ENCODE peak calls at places on chromosomes 12 and 14, in five cellular contexts. I, W, Q, O and K are unnamed samples.

GRCh38 chr14:64569108-64570045 is 19.6 kb downstream of the PPP1R36 start:
- DNase-seq in I (peak), W (peak), Q (no peak), O (peak), K (peak)

GRCh38 chr12:10190558-10191388 is 11.9 kb downstream of the TMEM52B start:
- DNase-seq in I (peak), W (peak), Q (peak), O (peak), K (peak)

GRCh38 chr14:31113794-31114193 is 87.6 kb upstream of the STRN3 start:
- DNase-seq in I (no peak), W (no peak), Q (no peak), O (no peak), K (no peak)

GRCh38 chr12:57145460-57146059 is 1.9 kb downstream of the LRP1-AS start:
- DNase-seq in I (no peak), W (no peak), Q (no peak), O (no peak), K (no peak)

GRCh38 chr14:64736271-64737131 is 32.3 kb downstream of the PLEKHG3 start:
- DNase-seq in I (no peak), W (no peak), Q (peak), O (no peak), K (no peak)

GRCh38 chr12:124480469-124481256 is 86.7 kb downstream of the NCOR2 start:
- DNase-seq in I (peak), W (no peak), Q (no peak), O (peak), K (peak)

GRCh38 chr12:32201996-32202395 is 95.3 kb downstream of the BICD1 start:
- DNase-seq in I (no peak), W (no peak), Q (no peak), O (no peak), K (no peak)

GRCh38 chr12:115934046-115934445 is 343.4 kb downstream of the MED13L start:
- DNase-seq in I (no peak), W (no peak), Q (no peak), O (no peak), K (no peak)

GRCh38 chr14:27995688-27996087 is 770.9 kb upstream of the FOXG1 start:
- DNase-seq in I (no peak), W (peak), Q (no peak), O (no peak), K (no peak)

GRCh38 chr14:76958020-76958965 is 70.2 kb downstream of the IRF2BPL start:
- DNase-seq in I (no peak), W (no peak), Q (no peak), O (peak), K (no peak)

GRCh38 chr14:76956253-76957090 is 72.0 kb downstream of the IRF2BPL start:
- DNase-seq in I (peak), W (peak), Q (peak), O (peak), K (peak)

GRCh38 chr14:76958975-76959710 is 69.4 kb downstream of the IRF2BPL start:
- DNase-seq in I (peak), W (no peak), Q (no peak), O (peak), K (peak)

GRCh38 chr14:76955575-76956252 is 72.8 kb downstream of the IRF2BPL start:
- DNase-seq in I (peak), W (no peak), Q (peak), O (peak), K (peak)

DNA sequence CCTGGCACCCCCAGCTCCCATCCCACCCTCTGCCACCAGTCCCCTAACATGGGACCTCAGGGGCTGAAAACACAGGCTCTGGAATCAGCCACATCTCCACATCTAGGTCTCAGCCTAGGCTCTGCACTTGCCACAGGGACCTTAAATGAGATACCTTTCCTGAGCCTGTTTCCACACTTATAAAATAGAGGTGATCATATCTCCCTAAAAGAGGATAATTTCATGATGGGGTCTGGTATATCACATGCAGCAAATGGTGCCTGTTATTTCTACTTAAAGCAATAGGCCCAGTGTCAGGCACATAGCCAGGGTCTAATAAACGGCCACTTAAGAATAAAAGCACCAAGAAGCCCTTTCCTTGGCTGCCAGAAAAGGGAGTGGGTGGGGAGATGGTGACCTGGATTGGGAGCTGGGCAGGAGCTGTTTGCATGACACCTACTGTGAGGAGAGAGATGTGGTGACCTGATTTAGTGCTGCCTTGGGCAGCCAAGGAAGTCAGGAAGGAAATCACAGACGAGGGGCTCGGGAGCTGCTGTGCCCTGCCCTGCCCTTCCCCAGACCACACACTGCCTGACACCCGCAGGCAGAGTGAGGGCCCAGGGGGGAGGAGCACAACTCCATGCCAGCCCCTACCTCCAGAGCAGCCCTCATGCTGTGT is 71.2 kb downstream of the IRF2BPL start:
- DNase-seq in I (no peak), W (no peak), Q (no peak), O (peak), K (no peak)
- H3K9ac ChIP-seq in I (peak), W (no peak), Q (no peak), O (peak), K (no peak)

GRCh38 chr14:21712039-21712438 is 38.4 kb upstream of the OR4E1 start:
- DNase-seq in I (no peak), W (no peak), Q (no peak), O (no peak), K (no peak)
- H3K9ac ChIP-seq in I (no peak), W (no peak), Q (no peak), O (no peak), K (no peak)

DNA sequence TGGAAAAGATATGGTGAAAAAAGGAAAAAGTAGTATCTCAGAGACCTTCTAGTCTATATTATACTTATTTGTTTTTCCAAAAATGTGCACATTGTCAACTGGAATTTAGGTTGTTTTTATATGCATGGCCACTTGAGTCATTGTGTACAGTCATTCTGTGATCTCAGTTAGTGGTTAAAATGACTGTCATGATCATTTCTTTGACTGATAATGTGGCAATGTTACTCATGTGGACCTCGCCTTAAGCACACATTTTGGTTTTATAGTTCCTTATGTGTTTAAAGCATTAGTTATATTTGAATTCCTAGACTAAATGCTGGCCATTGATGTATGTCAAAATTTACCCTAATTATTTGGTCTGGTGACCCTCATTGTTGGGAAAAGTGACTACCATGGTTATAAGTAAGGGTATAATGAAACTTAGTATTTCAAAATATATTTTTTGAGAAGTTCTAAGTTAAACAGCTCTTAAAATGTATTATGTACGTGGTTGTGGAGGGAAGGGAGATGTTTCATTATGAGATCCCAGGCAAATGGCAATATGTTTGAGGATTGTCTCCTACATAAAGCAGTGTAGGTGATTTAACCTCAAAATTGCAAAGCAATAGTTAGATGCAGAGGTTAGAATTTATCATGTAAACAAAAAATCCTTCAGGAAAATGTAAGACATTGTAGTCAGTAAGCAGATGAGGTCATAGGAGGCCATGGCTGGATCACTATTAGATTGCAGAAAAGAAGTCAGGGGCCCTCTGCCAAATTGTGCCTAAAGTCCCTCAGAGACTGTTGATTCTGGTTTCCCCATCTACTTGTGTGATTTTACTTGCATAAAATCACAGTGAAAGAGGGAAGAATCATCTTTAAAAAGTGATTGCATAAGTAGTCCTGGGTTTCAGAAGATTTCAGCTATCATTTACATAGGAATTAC is 17.5 kb downstream of the PNMA1 start:
- DNase-seq in I (peak), W (no peak), Q (no peak), O (peak), K (peak)
- H3K9ac ChIP-seq in I (no peak), W (no peak), Q (no peak), O (peak), K (no peak)

GRCh38 chr12:130650131-130650530 is 66.0 kb downstream of the RIMBP2 start:
- DNase-seq in I (no peak), W (no peak), Q (no peak), O (no peak), K (no peak)

GRCh38 chr12:130647814-130648213 is 68.3 kb downstream of the RIMBP2 start:
- DNase-seq in I (no peak), W (no peak), Q (no peak), O (no peak), K (no peak)

GRCh38 chr12:130651188-130651587 is 64.9 kb downstream of the RIMBP2 start:
- DNase-seq in I (no peak), W (no peak), Q (no peak), O (no peak), K (no peak)

GRCh38 chr12:130649101-130649571 is 67.0 kb downstream of the RIMBP2 start:
- DNase-seq in I (no peak), W (no peak), Q (no peak), O (no peak), K (no peak)

DNA sequence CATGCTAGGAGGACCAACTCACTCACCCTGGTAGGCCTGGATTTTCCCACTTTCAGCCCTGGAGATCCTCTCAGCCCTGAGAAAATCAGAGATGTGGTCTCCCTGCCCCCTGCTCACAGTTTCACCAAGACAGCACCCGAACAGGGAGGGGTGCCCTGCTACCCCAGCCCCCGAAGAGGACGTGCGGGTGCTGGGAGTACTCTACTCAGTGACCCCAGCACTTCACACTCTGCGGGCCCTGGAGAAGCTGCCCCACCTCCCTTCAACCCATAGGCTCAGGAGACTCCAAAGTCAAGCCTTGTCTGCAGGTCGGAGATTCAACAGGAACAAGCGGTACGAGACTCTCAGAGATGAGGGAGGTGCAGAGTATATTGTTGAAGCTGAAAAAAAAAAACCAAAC is 66.5 kb downstream of the RIMBP2 start:
- DNase-seq in I (no peak), W (no peak), Q (no peak), O (no peak), K (no peak)
- H3K9ac ChIP-seq in I (no peak), W (no peak), Q (no peak), O (no peak), K (no peak)

GRCh38 chr12:52145228-52145940 is 46.4 kb downstream of the KRT80 start:
- DNase-seq in I (no peak), W (peak), Q (peak), O (no peak), K (no peak)
- H3K9ac ChIP-seq in I (peak), W (no peak), Q (no peak), O (peak), K (no peak)

DNA sequence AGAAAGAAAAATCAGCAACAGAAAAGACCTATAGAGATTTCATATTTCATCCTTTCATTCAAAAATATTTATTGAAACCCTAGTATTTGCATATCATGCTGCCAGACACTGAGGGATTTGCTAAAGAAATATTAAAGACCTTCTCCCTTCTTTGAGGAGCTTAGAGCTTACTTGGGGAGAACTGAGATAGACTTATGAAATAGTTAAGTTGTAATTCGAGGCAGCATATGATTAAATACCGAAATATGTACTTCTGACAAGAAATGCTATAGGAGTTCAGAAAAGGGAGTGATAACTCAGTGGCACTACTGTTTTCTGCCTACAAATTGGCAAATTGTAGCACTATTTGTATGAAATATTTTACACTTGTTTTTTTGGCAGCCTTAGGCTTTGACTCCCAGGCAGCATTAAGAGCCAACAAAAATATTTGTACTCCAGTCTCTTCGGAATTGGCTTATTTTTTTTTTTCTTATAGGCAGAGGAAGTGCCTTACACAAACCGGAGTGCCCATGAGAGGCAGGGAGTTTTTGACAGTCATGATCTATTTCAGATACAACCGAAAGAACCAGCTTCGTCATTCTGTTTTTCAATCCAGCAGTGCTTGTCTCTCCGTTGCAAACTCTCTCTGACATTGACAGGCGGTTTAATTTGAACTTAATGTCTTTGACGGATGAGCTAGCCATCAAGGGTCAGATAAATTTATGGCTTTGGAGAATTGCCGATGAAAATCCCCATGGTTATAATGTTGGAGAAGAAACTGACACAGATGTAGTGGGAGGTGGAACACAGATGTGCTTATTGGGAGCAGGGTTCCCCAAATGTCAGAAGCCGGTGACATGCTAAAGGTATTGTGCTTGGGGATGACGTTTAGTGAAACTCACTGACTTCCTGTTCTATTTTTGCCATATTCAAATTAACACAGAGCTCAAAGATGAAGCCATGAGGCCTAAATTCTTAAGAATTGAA is 59.4 kb downstream of the PLXNC1 start:
- DNase-seq in I (no peak), W (no peak), Q (no peak), O (no peak), K (peak)
- H3K9ac ChIP-seq in I (no peak), W (no peak), Q (no peak), O (peak), K (no peak)

GRCh38 chr14:69262516-69262915 is 2.6 kb downstream of the GALNT16 start:
- DNase-seq in I (no peak), W (peak), Q (no peak), O (no peak), K (no peak)

GRCh38 chr14:69261761-69262331 is 1.9 kb downstream of the GALNT16 start:
- DNase-seq in I (peak), W (peak), Q (peak), O (no peak), K (no peak)

GRCh38 chr14:69260979-69261605 is 1.1 kb downstream of the GALNT16 start:
- DNase-seq in I (no peak), W (peak), Q (peak), O (no peak), K (no peak)

GRCh38 chr14:69263364-69263763 is 3.4 kb downstream of the GALNT16 start:
- DNase-seq in I (peak), W (no peak), Q (no peak), O (peak), K (peak)

DNA sequence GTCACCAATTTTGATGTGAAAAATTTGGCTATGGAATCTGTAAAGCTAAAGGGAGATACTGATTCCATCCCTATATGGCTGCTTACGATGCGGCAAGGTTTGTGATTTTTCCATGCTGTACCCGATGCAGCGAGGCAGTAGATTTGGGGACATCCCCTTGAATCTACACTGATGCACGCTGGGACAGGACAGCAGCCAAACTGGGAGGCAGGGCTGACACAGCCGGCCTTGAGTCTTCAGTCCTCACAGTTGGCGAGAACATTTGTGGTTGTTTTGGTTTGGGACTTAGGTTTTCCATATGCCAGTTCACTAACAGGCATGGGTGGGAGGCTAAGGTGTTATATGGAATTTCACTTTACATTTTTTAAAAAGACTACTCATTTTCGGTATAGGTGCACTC is 3.8 kb downstream of the GALNT16 start:
- DNase-seq in I (no peak), W (no peak), Q (no peak), O (no peak), K (no peak)
- H3K9ac ChIP-seq in I (no peak), W (no peak), Q (no peak), O (peak), K (peak)